ENCODE peak calls at places on chromosomes 13 and 19, in four cellular contexts. One of them, this sample, is unnamed. For H3K4me1, the result is how much of the 10 kb centered on the place peaks cover.

GRCh38 chr19:48624791-48625723 is 5.8 kb downstream of the SPHK2 start:
- DNase-seq in right atrium auricular region: no peak
- DNase-seq in psoas muscle: peak
- DNase-seq in osteoblast: peak
- DNase-seq in this sample: no peak

GRCh38 chr19:48568345-48568886 is 16.4 kb downstream of the SULT2B1 start:
- DNase-seq in osteoblast: peak
- DNase-seq in right atrium auricular region: peak
- DNase-seq in psoas muscle: peak
- DNase-seq in this sample: peak

GRCh38 chr19:48363500-48363809 is 285 bp downstream of the TMEM143 start:
- DNase-seq in psoas muscle: no peak
- DNase-seq in right atrium auricular region: peak
- DNase-seq in osteoblast: peak
- DNase-seq in this sample: no peak

GRCh38 chr19:50663280-50663790 is 14.1 kb downstream of the C19orf81 start:
- DNase-seq in right atrium auricular region: no peak
- DNase-seq in psoas muscle: no peak
- DNase-seq in osteoblast: no peak
- DNase-seq in this sample: no peak

GRCh38 chr13:72804301-72804700 is 22.4 kb downstream of the PIBF1 start:
- DNase-seq in osteoblast: no peak
- DNase-seq in psoas muscle: no peak
- DNase-seq in right atrium auricular region: no peak
- DNase-seq in this sample: no peak

GRCh38 chr13:42495751-42496150 is 78.2 kb upstream of the TNFSF11 start:
- DNase-seq in osteoblast: no peak
- DNase-seq in right atrium auricular region: no peak
- DNase-seq in psoas muscle: no peak
- DNase-seq in this sample: no peak

GRCh38 chr13:28623782-28624706 is 34.9 kb upstream of the POMP start:
- DNase-seq in right atrium auricular region: no peak
- DNase-seq in osteoblast: no peak
- DNase-seq in psoas muscle: no peak
- DNase-seq in this sample: no peak

GRCh38 chr13:22325761-22326160 is 654.9 kb downstream of the FGF9 start:
- DNase-seq in psoas muscle: no peak
- DNase-seq in osteoblast: no peak
- DNase-seq in right atrium auricular region: no peak
- DNase-seq in this sample: no peak

GRCh38 chr13:109451726-109452125 is 334.7 kb downstream of the IRS2 start:
- DNase-seq in right atrium auricular region: no peak
- DNase-seq in osteoblast: no peak
- DNase-seq in psoas muscle: no peak
- DNase-seq in this sample: no peak

DNA sequence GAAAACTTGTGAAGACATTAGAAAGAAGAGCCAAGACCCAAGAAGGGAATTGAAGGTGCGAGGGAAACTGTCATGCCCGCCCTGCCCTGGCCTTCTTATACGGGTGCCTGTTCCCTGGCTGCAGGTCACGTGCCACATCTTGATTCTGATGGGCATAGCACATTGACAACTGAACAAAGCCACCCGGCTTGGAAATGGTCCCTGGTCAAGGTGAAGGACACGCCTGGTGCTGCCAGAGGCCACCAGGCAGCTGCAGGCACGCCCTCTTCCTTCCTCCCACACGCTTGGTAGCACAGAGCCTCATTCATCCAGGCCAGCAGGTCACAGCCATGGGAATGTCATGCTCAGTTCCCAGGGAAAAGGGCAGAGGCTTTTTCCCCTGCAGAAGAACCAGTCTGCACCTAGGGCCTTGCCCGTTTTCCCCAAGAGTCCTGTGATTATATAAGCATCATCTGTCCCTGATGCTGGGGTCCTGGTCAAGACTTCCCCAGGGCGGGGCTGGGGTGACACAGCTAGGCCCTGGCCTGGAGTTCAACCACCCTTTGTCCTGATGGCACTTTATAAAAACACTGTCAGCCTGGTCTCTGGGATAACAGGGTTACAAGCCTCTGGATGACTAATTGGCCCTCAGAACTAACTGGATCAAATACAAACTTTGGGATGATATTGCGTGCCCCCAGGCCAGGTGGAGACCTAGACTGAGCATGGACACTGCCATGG is 56.0 kb downstream of the CDADC1 start:
- DNase-seq in osteoblast: peak
- DNase-seq in right atrium auricular region: no peak
- DNase-seq in psoas muscle: no peak
- DNase-seq in this sample: no peak
- H3K4me1 ChIP-seq in osteoblast: under half
- H3K4me1 ChIP-seq in right atrium auricular region: half or more
- H3K4me1 ChIP-seq in psoas muscle: under half
- H3K4me1 ChIP-seq in this sample: under half

DNA sequence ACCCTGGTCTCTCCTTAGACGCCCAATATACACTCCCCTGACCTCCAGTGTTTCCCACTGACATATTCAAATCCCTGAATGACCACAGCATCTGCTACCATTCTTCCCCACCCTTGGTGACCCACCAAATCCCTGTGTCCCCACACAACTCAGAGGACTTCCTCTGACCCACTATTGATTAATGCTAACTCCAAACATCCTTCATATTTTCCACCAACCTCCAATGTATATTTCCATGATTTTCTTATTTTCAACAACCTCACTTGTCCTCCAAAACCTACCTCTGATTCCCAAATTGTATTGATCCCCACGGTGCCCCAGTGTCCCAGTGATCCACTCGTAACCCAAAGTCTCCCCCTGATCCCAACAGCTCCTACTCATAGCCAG is 526 bp upstream of the DMWD start:
- DNase-seq in right atrium auricular region: no peak
- DNase-seq in psoas muscle: no peak
- DNase-seq in osteoblast: peak
- DNase-seq in this sample: no peak
- H3K4me3 ChIP-seq in right atrium auricular region: no peak
- H3K4me3 ChIP-seq in psoas muscle: peak
- H3K4me3 ChIP-seq in osteoblast: no peak
- H3K4me3 ChIP-seq in this sample: no peak

DNA sequence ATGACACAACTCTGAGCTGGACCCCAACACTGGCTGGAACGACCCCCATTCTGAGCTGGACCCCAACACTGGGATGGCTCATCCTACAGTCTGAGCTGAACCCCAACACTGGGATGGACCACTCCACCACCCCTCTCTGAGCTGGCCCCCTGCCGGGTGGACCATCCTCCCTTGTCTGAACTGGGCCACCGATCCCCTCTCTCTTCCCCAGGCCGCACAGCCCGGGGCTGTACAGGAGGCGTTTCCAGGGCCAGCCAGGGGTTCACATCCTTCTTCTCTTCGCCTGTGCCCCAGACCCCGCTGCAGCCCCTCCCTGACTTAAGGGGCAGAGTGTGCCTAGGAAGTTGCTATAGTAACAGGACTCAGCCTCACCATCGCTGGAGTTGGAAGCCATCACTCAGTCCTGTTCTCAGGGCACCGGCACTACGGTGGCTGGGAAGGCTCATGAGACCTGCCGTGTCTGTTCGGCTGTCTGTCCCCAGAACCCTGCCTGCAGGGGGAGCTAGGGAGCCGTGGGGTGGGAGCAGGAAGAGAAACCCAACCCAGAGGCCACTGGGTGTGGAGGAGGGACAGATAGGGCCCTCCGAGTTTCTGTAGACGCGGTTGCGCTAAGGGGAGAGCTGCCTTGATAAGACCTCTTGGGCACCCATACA is 3.7 kb downstream of the PRKACA start:
- DNase-seq in osteoblast: peak
- DNase-seq in right atrium auricular region: no peak
- DNase-seq in psoas muscle: peak
- DNase-seq in this sample: no peak
- TF ChIP-seq CTCF in osteoblast: peak
- TF ChIP-seq CTCF in right atrium auricular region: no peak
- TF ChIP-seq CTCF in psoas muscle: peak
- TF ChIP-seq CTCF in this sample: no peak

DNA sequence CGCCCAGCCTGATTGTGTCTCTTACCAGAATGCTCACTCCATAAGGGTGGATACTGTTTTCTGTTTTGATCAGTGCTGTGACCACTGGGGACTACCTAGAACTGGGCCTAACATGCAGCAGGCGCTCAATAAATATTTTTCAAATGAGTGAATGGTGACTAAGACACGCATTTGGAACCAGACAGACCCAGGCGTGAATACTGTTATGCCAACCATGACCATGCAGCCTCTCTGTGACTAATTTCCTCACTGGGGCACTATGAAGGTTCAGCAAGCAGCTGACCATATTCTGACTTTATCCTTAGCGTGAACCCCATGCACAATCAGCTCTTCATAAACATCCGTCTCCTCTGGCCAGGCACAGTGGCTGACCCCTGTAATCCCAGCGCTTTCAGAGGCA is 13.0 kb upstream of the SPC24 start:
- DNase-seq in psoas muscle: no peak
- DNase-seq in osteoblast: peak
- DNase-seq in right atrium auricular region: no peak
- DNase-seq in this sample: no peak
- H3K4me1 ChIP-seq in psoas muscle: under half
- H3K4me1 ChIP-seq in osteoblast: under half
- H3K4me1 ChIP-seq in right atrium auricular region: under half
- H3K4me1 ChIP-seq in this sample: under half

DNA sequence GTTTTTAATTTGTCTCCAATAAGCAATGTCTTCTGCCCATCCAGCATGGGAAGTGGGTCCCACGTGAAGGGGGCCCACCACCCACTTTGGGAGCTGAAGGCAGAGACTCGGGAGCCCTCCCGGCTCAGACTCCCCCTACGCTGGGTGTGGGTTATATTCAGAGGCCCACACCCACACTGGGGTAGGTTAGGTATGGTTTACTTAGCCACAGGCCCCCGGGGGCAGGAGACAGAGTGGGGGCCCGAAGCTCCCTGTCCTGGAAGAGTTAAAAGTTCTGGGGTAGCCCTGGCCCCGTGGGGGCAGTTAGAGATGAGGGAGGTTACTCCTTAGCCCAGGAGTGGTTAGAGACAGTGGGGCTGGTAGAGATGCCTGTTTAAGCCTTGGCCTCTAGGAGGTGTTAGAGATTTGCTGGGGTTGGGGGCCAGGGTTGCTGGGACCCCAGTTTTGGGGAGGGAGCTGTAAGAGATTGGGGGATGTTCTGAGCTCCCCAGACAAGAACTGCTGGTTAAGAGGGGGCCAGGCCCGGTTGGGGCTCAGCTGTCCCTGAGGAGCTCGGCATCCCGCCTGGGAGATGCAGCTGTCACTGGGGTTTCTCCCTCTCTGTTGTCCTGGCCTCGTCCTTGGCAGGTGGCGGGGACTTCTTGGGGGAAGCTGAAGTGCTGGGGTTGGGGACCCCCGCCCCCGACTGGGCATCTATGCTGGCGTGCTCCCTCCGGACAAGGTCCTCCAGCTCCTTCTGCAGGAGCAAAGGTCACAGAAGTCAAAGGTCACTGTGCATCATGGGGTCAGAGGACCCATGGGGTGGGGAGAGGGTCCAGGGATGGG is 712 bp upstream of the RINL start:
- DNase-seq in psoas muscle: peak
- DNase-seq in right atrium auricular region: no peak
- DNase-seq in osteoblast: peak
- DNase-seq in this sample: no peak
- H3K4me3 ChIP-seq in psoas muscle: no peak
- H3K4me3 ChIP-seq in right atrium auricular region: no peak
- H3K4me3 ChIP-seq in osteoblast: no peak
- H3K4me3 ChIP-seq in this sample: no peak

GRCh38 chr19:11587973-11588631 is 9.2 kb upstream of the ZNF627 start:
- DNase-seq in psoas muscle: no peak
- DNase-seq in osteoblast: no peak
- DNase-seq in right atrium auricular region: no peak
- DNase-seq in this sample: no peak
- TF ChIP-seq CTCF in psoas muscle: no peak
- TF ChIP-seq CTCF in osteoblast: no peak
- TF ChIP-seq CTCF in right atrium auricular region: no peak
- TF ChIP-seq CTCF in this sample: peak

GRCh38 chr19:38223617-38224013 is 407 bp downstream of the DPF1 start:
- DNase-seq in right atrium auricular region: no peak
- DNase-seq in osteoblast: peak
- DNase-seq in psoas muscle: no peak
- DNase-seq in this sample: no peak
- H3K4me1 ChIP-seq in right atrium auricular region: under half
- H3K4me1 ChIP-seq in osteoblast: under half
- H3K4me1 ChIP-seq in psoas muscle: under half
- H3K4me1 ChIP-seq in this sample: under half

GRCh38 chr19:18972851-18973250 is 31.8 kb upstream of the HOMER3 start:
- DNase-seq in psoas muscle: no peak
- DNase-seq in right atrium auricular region: no peak
- DNase-seq in osteoblast: no peak
- DNase-seq in this sample: no peak
- H3K4me3 ChIP-seq in psoas muscle: no peak
- H3K4me3 ChIP-seq in right atrium auricular region: no peak
- H3K4me3 ChIP-seq in osteoblast: no peak
- H3K4me3 ChIP-seq in this sample: no peak